ENCODE peak calls at places on chromosomes 7 and 10, in six cellular contexts. J is stimulated activated CD8-positive, alpha-beta memory T cell treated with anti-CD3 and anti-CD28 coated beads, Interleukin-2, amount 100 ng/mL, for 1 hour; S is fibroblast of lung; E is HEK293T; Q is putamen; P is ELR. A is an unnamed sample.

GRCh38 chr7:74023037-74023436 is 4.9 kb upstream of the ELN start:
- DNase-seq in P (peak; percentile 86), S (peak; percentile 59), Q (no peak), E (peak; percentile 39), J (no peak), A (peak; percentile 48)

GRCh38 chr10:88042162-88043100 is 179.0 kb downstream of the PTEN start:
- DNase-seq in P (no peak), Q (no peak), J (no peak), S (peak; percentile 87), E (no peak), A (no peak)

GRCh38 chr10:34139559-34139958 is 675.5 kb downstream of the PARD3 start:
- DNase-seq in Q (no peak), J (no peak), S (peak; percentile 33), E (no peak), P (peak; percentile 35), A (no peak)

GRCh38 chr10:44962870-44963738 is 3.5 kb downstream of the RASSF4 start:
- DNase-seq in Q (no peak), P (no peak), J (no peak), S (no peak), E (no peak), A (no peak)

GRCh38 chr10:121747163-121747775 is 149.0 kb upstream of the FGFR2 start:
- DNase-seq in Q (no peak), J (no peak), E (no peak), S (no peak), P (no peak), A (no peak)

GRCh38 chr10:15469066-15469465 is 98.0 kb upstream of the FAM171A1 start:
- DNase-seq in J (no peak), Q (no peak), P (no peak), E (no peak), S (peak; percentile 8), A (no peak)

GRCh38 chr10:97427571-97428179 is 1.7 kb downstream of the PGAM1 start:
- DNase-seq in P (peak; percentile 63), E (no peak), S (peak; percentile 65), J (no peak), Q (no peak), A (peak; percentile 19)

GRCh38 chr10:98380493-98381339 is 34.3 kb downstream of the PYROXD2 start:
- DNase-seq in P (no peak), J (no peak), E (no peak), Q (no peak), S (peak; percentile 27), A (no peak)

GRCh38 chr7:130995252-130996081 is 261.5 kb upstream of the KLF14 start:
- DNase-seq in Q (no peak), J (no peak), E (no peak), P (no peak), S (peak; percentile 42), A (no peak)

GRCh38 chr10:86058964-86059363 is 307.6 kb downstream of the GRID1 start:
- DNase-seq in J (no peak), E (no peak), Q (no peak), S (no peak), P (no peak), A (no peak)

GRCh38 chr10:17742918-17743317 is 9.1 kb upstream of the TMEM236 start:
- DNase-seq in S (peak; percentile 29), P (peak; percentile 69), E (peak; percentile 64), J (peak; percentile 43), Q (peak; percentile 43), A (peak; percentile 64)

GRCh38 chr7:2589341-2589740 is 30.6 kb downstream of the IQCE start:
- DNase-seq in S (no peak), Q (no peak), E (no peak), P (no peak), J (no peak), A (no peak)

GRCh38 chr7:138378741-138379559 is 81.1 kb upstream of the TRIM24 start:
- DNase-seq in P (no peak), E (no peak), J (no peak), S (no peak), Q (no peak), A (no peak)

GRCh38 chr10:30454744-30455498 is 20.9 kb downstream of the MAP3K8 start:
- DNase-seq in E (no peak), J (no peak), Q (no peak), S (peak; percentile 96), P (peak; percentile 2), A (no peak)

GRCh38 chr10:133274751-133275682 is 1.7 kb downstream of the ADAM8 start:
- DNase-seq in Q (no peak), J (peak; percentile 57), P (peak; percentile 69), E (no peak), S (peak; percentile 16), A (peak; percentile 43)

GRCh38 chr7:35241884-35242283 is 12.0 kb downstream of the TBX20 start:
- DNase-seq in Q (no peak), S (no peak), E (no peak), J (no peak), P (peak; percentile 27), A (no peak)

GRCh38 chr10:88992945-88993537 is 2.4 kb downstream of the FAS start:
- DNase-seq in S (peak; percentile 56), J (no peak), E (no peak), Q (no peak), P (no peak), A (no peak)

GRCh38 chr7:34096135-34096775 is 190.9 kb downstream of the BMPER start:
- DNase-seq in S (peak; percentile 92), J (no peak), P (peak; percentile 78), Q (no peak), E (no peak), A (no peak)

GRCh38 chr7:15367897-15368296 is 193.9 kb downstream of the AGMO start:
- DNase-seq in J (no peak), S (no peak), P (no peak), E (no peak), Q (no peak), A (no peak)

GRCh38 chr10:4512557-4513286 is 313.3 kb upstream of the AKR1E2 start:
- DNase-seq in P (peak; percentile 76), S (peak; percentile 59), Q (no peak), E (peak; percentile 48), J (no peak), A (peak; percentile 59)

GRCh38 chr7:155685070-155685790 is 40.8 kb downstream of the RBM33 start:
- DNase-seq in P (no peak), Q (no peak), S (peak; percentile 50), E (no peak), J (no peak), A (no peak)

GRCh38 chr7:121384159-121384745 is 11.9 kb downstream of the FAM3C start:
- DNase-seq in S (no peak), P (no peak), E (no peak), J (no peak), Q (no peak), A (no peak)

GRCh38 chr7:41438919-41439882 is 263.7 kb downstream of the INHBA start:
- DNase-seq in Q (no peak), P (no peak), J (no peak), E (no peak), S (peak; percentile 29), A (no peak)

GRCh38 chr10:120266037-120266436 is 191.0 kb upstream of the PLPP4 start:
- DNase-seq in S (no peak), E (no peak), P (no peak), Q (no peak), J (no peak), A (no peak)

GRCh38 chr7:44325181-44325671 is at the start of gene CAMK2B:
- DNase-seq in Q (no peak), P (no peak), S (no peak), J (no peak), E (peak; percentile 56), A (no peak)

GRCh38 chr7:31308642-31309041 is 31.9 kb downstream of the NEUROD6 start:
- DNase-seq in S (no peak), E (no peak), J (no peak), P (no peak), Q (no peak), A (no peak)

GRCh38 chr7:7100432-7100849 is 81.9 kb upstream of the C1GALT1 start:
- DNase-seq in E (no peak), Q (no peak), S (peak; percentile 23), P (no peak), J (no peak), A (no peak)

GRCh38 chr7:98562336-98563182 is 54.5 kb upstream of the NPTX2 start:
- DNase-seq in J (no peak), S (peak; percentile 19), Q (no peak), P (peak; percentile 19), E (no peak), A (no peak)

GRCh38 chr10:101292194-101293006 is 61.6 kb upstream of the BTRC start:
- DNase-seq in Q (peak; percentile 71), J (no peak), E (peak; percentile 57), S (peak; percentile 10), P (peak; percentile 17), A (no peak)

GRCh38 chr7:86785641-86786040 is 141.9 kb downstream of the GRM3 start:
- DNase-seq in S (no peak), Q (no peak), P (no peak), E (no peak), J (no peak), A (no peak)